ENCODE peak calls at places on chromosomes 4 and X, in nine cellular contexts. D is endothelial cell of umbilical vein; Q is iPS-NIHi11; P is adipocyte; T is SK-N-SH; S is nucleus accumbens; K is cardiac fibroblast; W is CD4-positive, CD25-positive, alpha-beta regulatory T cell; G is activated T-helper 1 cell treated with anti-CD3 and anti-CD28 coated beads, Interleukin-2, amount 50 U/mL, for 16 hours. M is an unnamed sample.

GRCh38 chrX:2521092-2521926 is 20.5 kb upstream of the DHRSX start:
- DNase-seq in D (no peak), Q (no peak), P (no peak), T (no peak), S (no peak), K (no peak), W (no peak), G (no peak), M (no peak)

GRCh38 chr4:58502839-58503238 is 1392.7 kb upstream of the IGFBP7 start:
- DNase-seq in D (no peak), Q (no peak), P (no peak), T (peak; percentile 22), S (no peak), K (no peak), W (no peak), G (no peak), M (no peak)

GRCh38 chr4:148831945-148832344 is 389.7 kb upstream of the NR3C2 start:
- DNase-seq in D (peak; percentile 95), Q (no peak), P (peak; percentile 58), T (no peak), S (no peak), K (peak; percentile 98), W (no peak), G (no peak), M (no peak)

GRCh38 chr4:2940267-2941137 is 22.7 kb downstream of the NOP14 start:
- DNase-seq in D (no peak), Q (peak; percentile 17), P (no peak), T (no peak), S (no peak), K (no peak), W (no peak), G (no peak), M (no peak)

GRCh38 chrX:45830343-45830742 is 629.7 kb upstream of the DIPK2B start:
- DNase-seq in D (no peak), Q (no peak), P (no peak), T (no peak), S (no peak), K (no peak), W (no peak), G (no peak), M (no peak)

GRCh38 chr4:185304944-185305690 is 90.6 kb downstream of the LRP2BP start:
- DNase-seq in D (peak; percentile 18), Q (peak; percentile 12), P (peak; percentile 23), T (peak; percentile 28), S (no peak), K (peak; percentile 42), W (no peak), G (no peak), M (no peak)

GRCh38 chrX:129701624-129702069 is 37.1 kb upstream of the XPNPEP2 start:
- DNase-seq in D (no peak), Q (no peak), P (no peak), T (no peak), S (peak; percentile 1), K (peak; percentile 64), W (no peak), G (no peak), M (no peak)

GRCh38 chrX:129115104-129115503 is 408.2 kb downstream of the SMARCA1 start:
- DNase-seq in D (peak; percentile 13), Q (peak; percentile 57), P (peak; percentile 0), T (peak; percentile 47), S (no peak), K (peak; percentile 1), W (no peak), G (no peak), M (no peak)

GRCh38 chrX:8988456-8988855 is 45.5 kb downstream of the FAM9B start:
- DNase-seq in D (no peak), Q (peak; percentile 4), P (peak; percentile 67), T (no peak), S (no peak), K (peak; percentile 28), W (no peak), G (no peak), M (no peak)

GRCh38 chrX:23114256-23114655 is 114.5 kb downstream of the DDX53 start:
- DNase-seq in D (no peak), Q (no peak), P (no peak), T (no peak), S (no peak), K (no peak), W (no peak), G (no peak), M (no peak)

GRCh38 chr4:151801547-151802516 is 41.0 kb upstream of the GATB start:
- DNase-seq in D (peak; percentile 51), Q (peak; percentile 65), P (peak; percentile 74), T (peak; percentile 59), S (peak; percentile 1), K (peak; percentile 67), W (peak; percentile 25), G (peak; percentile 32), M (no peak)

GRCh38 chrX:25020391-25021131 is 4.8 kb upstream of the ARX start:
- DNase-seq in D (no peak), Q (peak; percentile 67), P (no peak), T (peak; percentile 88), S (no peak), K (no peak), W (peak; percentile 12), G (no peak), M (no peak)

GRCh38 chr4:103645991-103646390 is 73.8 kb downstream of the TACR3 start:
- DNase-seq in D (no peak), Q (no peak), P (no peak), T (no peak), S (no peak), K (no peak), W (no peak), G (no peak), M (no peak)

GRCh38 chr4:74632634-74633033 is 161.7 kb downstream of the BTC start:
- DNase-seq in D (peak; percentile 99), Q (no peak), P (peak; percentile 77), T (no peak), S (no peak), K (peak; percentile 99), W (no peak), G (no peak), M (no peak)

GRCh38 chrX:31420711-31421151 is 348.9 kb upstream of the FTHL17 start:
- DNase-seq in D (no peak), Q (no peak), P (peak; percentile 65), T (no peak), S (no peak), K (peak; percentile 24), W (no peak), G (no peak), M (no peak)

GRCh38 chr4:85603437-85604336 is 128.7 kb downstream of the ARHGAP24 start:
- DNase-seq in D (peak; percentile 57), Q (no peak), P (peak; percentile 13), T (peak; percentile 43), S (no peak), K (peak; percentile 67), W (no peak), G (no peak), M (no peak)

GRCh38 chr4:5751073-5751917 is 40.3 kb downstream of the EVC start:
- DNase-seq in D (no peak), Q (peak; percentile 8), P (peak; percentile 53), T (no peak), S (no peak), K (peak; percentile 99), W (no peak), G (no peak), M (no peak)

GRCh38 chr4:3217266-3217665 is 31.7 kb upstream of the MSANTD1 start:
- DNase-seq in D (no peak), Q (no peak), P (no peak), T (no peak), S (no peak), K (no peak), W (no peak), G (no peak), M (no peak)

GRCh38 chr4:86498560-86499166 is 95.5 kb upstream of the PTPN13 start:
- DNase-seq in D (peak; percentile 56), Q (peak; percentile 59), P (peak; percentile 86), T (peak; percentile 47), S (no peak), K (peak; percentile 74), W (no peak), G (no peak), M (no peak)

GRCh38 chr4:56731857-56732256 is 50.8 kb upstream of the HOPX start:
- DNase-seq in D (no peak), Q (peak; percentile 32), P (no peak), T (no peak), S (no peak), K (no peak), W (no peak), G (no peak), M (no peak)

GRCh38 chrX:135425566-135425965 is 3.8 kb downstream of the SMIM10L2A start:
- DNase-seq in D (no peak), Q (no peak), P (no peak), T (no peak), S (no peak), K (peak; percentile 33), W (no peak), G (no peak), M (no peak)

GRCh38 chr4:138911903-138912713 is 103.5 kb upstream of the NOCT start:
- DNase-seq in D (no peak), Q (no peak), P (no peak), T (peak; percentile 24), S (no peak), K (no peak), W (no peak), G (no peak), M (no peak)

GRCh38 chr4:65670331-65671031 is at the start of gene EPHA5:
- DNase-seq in D (peak; percentile 83), Q (peak; percentile 69), P (peak; percentile 92), T (peak; percentile 69), S (peak; percentile 88), K (peak; percentile 70), W (no peak), G (no peak), M (peak; percentile 81)

GRCh38 chrX:42695800-42696358 is 82.1 kb downstream of the PPP1R2C start:
- DNase-seq in D (no peak), Q (peak; percentile 4), P (no peak), T (no peak), S (no peak), K (no peak), W (no peak), G (no peak), M (no peak)

GRCh38 chr4:81471361-81472248 is at the start of gene RASGEF1B:
- DNase-seq in D (peak; percentile 77), Q (peak; percentile 89), P (peak; percentile 83), T (peak; percentile 79), S (peak; percentile 93), K (peak; percentile 67), W (peak; percentile 86), G (peak; percentile 95), M (peak; percentile 57)

M was measured in dorsolateral prefrontal cortex.